ENCODE peak calls at places on chromosomes 11 and 22, in eight cellular contexts. One of them, this sample, is unnamed.

GRCh38 chr11:8867856-8868705 is 42.9 kb upstream of the AKIP1 start:
- DNase-seq in right lobe of liver: no peak
- DNase-seq in neural crest cell: no peak
- DNase-seq in HFF-Myc: no peak
- DNase-seq in HFFc6: peak; percentile 55
- DNase-seq in tibial nerve: no peak
- DNase-seq in right atrium auricular region: no peak
- DNase-seq in Caco-2: peak; percentile 10
- DNase-seq in this sample: no peak

GRCh38 chr11:72232260-72233055 is 7.9 kb downstream of the INPPL1 start:
- DNase-seq in HFF-Myc: no peak
- DNase-seq in right lobe of liver: no peak
- DNase-seq in tibial nerve: no peak
- DNase-seq in neural crest cell: no peak
- DNase-seq in right atrium auricular region: no peak
- DNase-seq in Caco-2: no peak
- DNase-seq in HFFc6: no peak
- DNase-seq in this sample: no peak

GRCh38 chr11:1708716-1709115 is 11.7 kb downstream of the KRTAP5-6 start:
- DNase-seq in right atrium auricular region: no peak
- DNase-seq in Caco-2: no peak
- DNase-seq in tibial nerve: no peak
- DNase-seq in HFF-Myc: no peak
- DNase-seq in HFFc6: no peak
- DNase-seq in right lobe of liver: no peak
- DNase-seq in neural crest cell: no peak
- DNase-seq in this sample: no peak

GRCh38 chr22:24417901-24418641 is 9.3 kb upstream of the ADORA2A start:
- DNase-seq in HFFc6: no peak
- DNase-seq in Caco-2: no peak
- DNase-seq in tibial nerve: no peak
- DNase-seq in right atrium auricular region: no peak
- DNase-seq in neural crest cell: no peak
- DNase-seq in HFF-Myc: no peak
- DNase-seq in right lobe of liver: no peak
- DNase-seq in this sample: no peak

GRCh38 chr22:46090631-46091201 is 59.6 kb upstream of the PPARA start:
- DNase-seq in right atrium auricular region: no peak
- DNase-seq in Caco-2: no peak
- DNase-seq in neural crest cell: no peak
- DNase-seq in HFF-Myc: no peak
- DNase-seq in HFFc6: peak; percentile 50
- DNase-seq in right lobe of liver: peak; percentile 25
- DNase-seq in tibial nerve: no peak
- DNase-seq in this sample: no peak

GRCh38 chr11:114738954-114739353 is 60.6 kb downstream of the NXPE2 start:
- DNase-seq in right lobe of liver: peak; percentile 21
- DNase-seq in HFF-Myc: peak; percentile 16
- DNase-seq in neural crest cell: peak; percentile 18
- DNase-seq in tibial nerve: peak; percentile 14
- DNase-seq in right atrium auricular region: no peak
- DNase-seq in Caco-2: peak; percentile 67
- DNase-seq in HFFc6: no peak
- DNase-seq in this sample: no peak

GRCh38 chr22:38219644-38220043 is 17.9 kb downstream of the MAFF start:
- DNase-seq in right atrium auricular region: no peak
- DNase-seq in right lobe of liver: no peak
- DNase-seq in tibial nerve: no peak
- DNase-seq in Caco-2: no peak
- DNase-seq in HFFc6: no peak
- DNase-seq in HFF-Myc: no peak
- DNase-seq in neural crest cell: no peak
- DNase-seq in this sample: no peak

GRCh38 chr22:21866821-21867527 is 471 bp downstream of the MAPK1 start:
- DNase-seq in neural crest cell: peak; percentile 9
- DNase-seq in HFFc6: no peak
- DNase-seq in right lobe of liver: peak; percentile 40
- DNase-seq in tibial nerve: no peak
- DNase-seq in Caco-2: no peak
- DNase-seq in right atrium auricular region: no peak
- DNase-seq in HFF-Myc: no peak
- DNase-seq in this sample: no peak

GRCh38 chr11:15603208-15603607 is 488.5 kb downstream of the INSC start:
- DNase-seq in right lobe of liver: no peak
- DNase-seq in HFF-Myc: no peak
- DNase-seq in right atrium auricular region: no peak
- DNase-seq in Caco-2: no peak
- DNase-seq in neural crest cell: no peak
- DNase-seq in HFFc6: no peak
- DNase-seq in tibial nerve: peak; percentile 39
- DNase-seq in this sample: no peak

GRCh38 chr22:35910926-35911325 is 117.7 kb downstream of the RBFOX2 start:
- DNase-seq in neural crest cell: no peak
- DNase-seq in HFF-Myc: no peak
- DNase-seq in tibial nerve: no peak
- DNase-seq in HFFc6: no peak
- DNase-seq in right atrium auricular region: no peak
- DNase-seq in Caco-2: no peak
- DNase-seq in right lobe of liver: no peak
- DNase-seq in this sample: no peak

GRCh38 chr11:2533642-2534115 is 88.9 kb downstream of the KCNQ1 start:
- DNase-seq in Caco-2: peak; percentile 67
- DNase-seq in neural crest cell: peak; percentile 52
- DNase-seq in HFF-Myc: peak; percentile 59
- DNase-seq in right atrium auricular region: peak; percentile 83
- DNase-seq in HFFc6: peak; percentile 85
- DNase-seq in right lobe of liver: peak; percentile 71
- DNase-seq in tibial nerve: peak; percentile 66
- DNase-seq in this sample: peak; percentile 50

GRCh38 chr11:45266693-45267451 is 19.3 kb downstream of the SYT13 start:
- DNase-seq in HFFc6: no peak
- DNase-seq in right atrium auricular region: no peak
- DNase-seq in tibial nerve: no peak
- DNase-seq in HFF-Myc: no peak
- DNase-seq in neural crest cell: peak; percentile 32
- DNase-seq in Caco-2: peak; percentile 23
- DNase-seq in right lobe of liver: no peak
- DNase-seq in this sample: no peak

GRCh38 chr22:19105867-19106802 is 16.1 kb downstream of the DGCR2 start:
- DNase-seq in neural crest cell: no peak
- DNase-seq in right lobe of liver: no peak
- DNase-seq in tibial nerve: no peak
- DNase-seq in HFF-Myc: no peak
- DNase-seq in right atrium auricular region: no peak
- DNase-seq in HFFc6: no peak
- DNase-seq in Caco-2: no peak
- DNase-seq in this sample: no peak

GRCh38 chr22:47997052-47997568 is 1234.7 kb downstream of the TBC1D22A start:
- DNase-seq in HFF-Myc: no peak
- DNase-seq in HFFc6: no peak
- DNase-seq in Caco-2: no peak
- DNase-seq in tibial nerve: no peak
- DNase-seq in right atrium auricular region: no peak
- DNase-seq in right lobe of liver: no peak
- DNase-seq in neural crest cell: no peak
- DNase-seq in this sample: no peak

GRCh38 chr22:46081831-46082210 is 68.5 kb upstream of the PPARA start:
- DNase-seq in HFFc6: no peak
- DNase-seq in tibial nerve: no peak
- DNase-seq in HFF-Myc: no peak
- DNase-seq in neural crest cell: no peak
- DNase-seq in right atrium auricular region: no peak
- DNase-seq in Caco-2: no peak
- DNase-seq in right lobe of liver: peak; percentile 12
- DNase-seq in this sample: no peak

GRCh38 chr22:17102297-17102667 is 17.5 kb downstream of the IL17RA start:
- DNase-seq in HFFc6: no peak
- DNase-seq in right atrium auricular region: no peak
- DNase-seq in neural crest cell: no peak
- DNase-seq in right lobe of liver: no peak
- DNase-seq in HFF-Myc: no peak
- DNase-seq in Caco-2: no peak
- DNase-seq in tibial nerve: no peak
- DNase-seq in this sample: no peak

GRCh38 chr11:35097814-35098213 is 41.2 kb upstream of the CD44 start:
- DNase-seq in tibial nerve: no peak
- DNase-seq in right lobe of liver: no peak
- DNase-seq in HFFc6: no peak
- DNase-seq in HFF-Myc: no peak
- DNase-seq in neural crest cell: no peak
- DNase-seq in Caco-2: no peak
- DNase-seq in right atrium auricular region: no peak
- DNase-seq in this sample: no peak

GRCh38 chr11:35098850-35099249 is 40.1 kb upstream of the CD44 start:
- DNase-seq in HFFc6: no peak
- DNase-seq in Caco-2: no peak
- DNase-seq in HFF-Myc: no peak
- DNase-seq in tibial nerve: no peak
- DNase-seq in right lobe of liver: no peak
- DNase-seq in right atrium auricular region: no peak
- DNase-seq in neural crest cell: no peak
- DNase-seq in this sample: no peak

GRCh38 chr11:35096737-35097136 is 42.2 kb upstream of the CD44 start:
- DNase-seq in right lobe of liver: no peak
- DNase-seq in right atrium auricular region: no peak
- DNase-seq in HFF-Myc: no peak
- DNase-seq in tibial nerve: no peak
- DNase-seq in HFFc6: no peak
- DNase-seq in neural crest cell: no peak
- DNase-seq in Caco-2: no peak
- DNase-seq in this sample: no peak

GRCh38 chr11:35101223-35101622 is 37.7 kb upstream of the CD44 start:
- DNase-seq in tibial nerve: no peak
- DNase-seq in right atrium auricular region: no peak
- DNase-seq in neural crest cell: no peak
- DNase-seq in Caco-2: no peak
- DNase-seq in HFFc6: no peak
- DNase-seq in right lobe of liver: no peak
- DNase-seq in HFF-Myc: no peak
- DNase-seq in this sample: no peak

DNA sequence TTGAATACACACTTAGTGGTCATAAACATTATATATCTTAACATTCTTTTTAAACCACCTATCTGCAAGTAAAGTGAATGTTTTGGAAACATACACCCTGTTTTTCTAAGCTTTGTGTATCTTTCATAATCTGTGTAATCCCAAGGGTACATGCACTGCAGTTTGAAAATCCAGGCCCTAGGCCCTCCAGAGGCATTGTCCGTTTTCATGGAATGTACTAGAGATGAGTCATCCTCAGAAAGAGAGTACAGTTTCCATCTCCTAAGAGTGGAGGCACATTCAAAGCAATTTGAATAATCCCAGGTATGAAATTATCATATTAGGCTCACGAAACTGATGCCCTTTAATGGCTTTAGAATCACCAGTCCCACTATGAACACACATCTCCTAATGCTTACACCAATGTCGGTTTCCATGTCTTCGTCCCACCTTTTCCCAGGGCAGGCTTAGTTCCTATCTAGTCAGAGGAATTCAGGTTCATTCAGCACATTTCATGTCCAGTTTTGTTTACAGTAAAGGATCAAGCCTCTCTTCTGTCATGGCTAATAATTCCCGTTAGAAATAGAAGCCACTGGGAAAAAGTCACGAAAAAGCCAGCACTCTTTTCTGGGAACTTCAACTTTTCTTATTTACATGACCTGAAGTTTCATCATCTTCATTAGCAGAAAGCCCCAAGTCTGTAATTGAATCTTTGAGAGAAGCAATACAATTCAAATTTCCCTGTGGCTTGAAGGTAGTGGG is 39.5 kb upstream of the CD44 start:
- DNase-seq in right atrium auricular region: no peak
- DNase-seq in right lobe of liver: no peak
- DNase-seq in HFFc6: peak; percentile 62
- DNase-seq in neural crest cell: no peak
- DNase-seq in Caco-2: no peak
- DNase-seq in HFF-Myc: no peak
- DNase-seq in tibial nerve: no peak
- DNase-seq in this sample: no peak
- TF ChIP-seq CTCF in right atrium auricular region: no peak
- TF ChIP-seq CTCF in right lobe of liver: no peak
- TF ChIP-seq CTCF in HFFc6: no peak
- TF ChIP-seq CTCF in neural crest cell: no peak
- TF ChIP-seq CTCF in Caco-2: no peak
- TF ChIP-seq CTCF in HFF-Myc: no peak
- TF ChIP-seq CTCF in tibial nerve: no peak
- TF ChIP-seq CTCF in this sample: no peak

DNA sequence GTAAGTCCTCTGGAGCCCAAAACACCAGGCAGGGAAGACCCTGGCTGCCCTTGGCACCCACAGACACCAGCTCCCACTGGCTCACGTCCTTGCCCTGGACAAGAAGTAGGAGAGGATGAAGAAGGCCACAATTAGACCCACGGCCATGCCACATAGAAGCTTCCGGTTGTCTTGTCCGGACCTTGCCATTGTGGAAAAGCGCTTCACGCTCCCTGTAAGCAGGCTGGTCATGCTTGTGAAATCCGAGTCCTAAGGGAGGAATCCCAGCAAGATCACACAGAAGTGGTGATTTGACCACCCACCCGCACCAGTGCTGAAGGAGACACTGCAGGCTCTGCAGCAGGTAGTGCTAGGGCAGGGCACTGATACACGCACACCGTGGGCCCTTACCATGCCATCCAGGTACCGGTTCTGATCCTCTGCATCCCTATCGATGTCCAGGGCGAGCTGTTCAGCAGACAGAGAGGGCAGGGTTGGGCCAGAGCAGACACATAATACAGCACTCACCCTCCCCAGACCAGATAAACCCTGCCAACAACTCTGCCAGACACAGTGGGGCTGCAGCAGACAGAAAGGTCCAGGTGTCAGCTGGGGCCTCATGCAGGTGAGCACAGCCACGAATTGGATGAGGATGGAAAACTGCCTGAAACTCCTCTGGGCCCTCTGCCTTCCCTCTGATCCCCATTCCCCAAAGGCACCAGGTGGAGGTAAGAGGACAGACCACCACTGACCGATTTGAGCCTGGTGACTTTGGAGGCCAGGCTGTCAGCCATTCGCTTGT is 1.8 kb downstream of the BET1L start:
- DNase-seq in neural crest cell: no peak
- DNase-seq in Caco-2: no peak
- DNase-seq in tibial nerve: no peak
- DNase-seq in HFFc6: no peak
- DNase-seq in right lobe of liver: no peak
- DNase-seq in right atrium auricular region: peak; percentile 54
- DNase-seq in HFF-Myc: no peak
- DNase-seq in this sample: no peak
- TF ChIP-seq CTCF in neural crest cell: no peak
- TF ChIP-seq CTCF in Caco-2: no peak
- TF ChIP-seq CTCF in tibial nerve: no peak
- TF ChIP-seq CTCF in HFFc6: no peak
- TF ChIP-seq CTCF in right lobe of liver: no peak
- TF ChIP-seq CTCF in right atrium auricular region: no peak
- TF ChIP-seq CTCF in HFF-Myc: no peak
- TF ChIP-seq CTCF in this sample: no peak

GRCh38 chr22:29083576-29084566 is 11.0 kb downstream of the KREMEN1 start:
- DNase-seq in neural crest cell: no peak
- DNase-seq in Caco-2: no peak
- DNase-seq in right atrium auricular region: no peak
- DNase-seq in tibial nerve: no peak
- DNase-seq in right lobe of liver: no peak
- DNase-seq in HFFc6: peak; percentile 67
- DNase-seq in HFF-Myc: peak; percentile 73
- DNase-seq in this sample: no peak
- TF ChIP-seq CTCF in neural crest cell: no peak
- TF ChIP-seq CTCF in Caco-2: no peak
- TF ChIP-seq CTCF in right atrium auricular region: no peak
- TF ChIP-seq CTCF in tibial nerve: no peak
- TF ChIP-seq CTCF in right lobe of liver: no peak
- TF ChIP-seq CTCF in HFFc6: no peak
- TF ChIP-seq CTCF in HFF-Myc: no peak
- TF ChIP-seq CTCF in this sample: no peak

GRCh38 chr11:103659138-103659734 is 377.2 kb upstream of the DDI1 start:
- DNase-seq in neural crest cell: no peak
- DNase-seq in right atrium auricular region: no peak
- DNase-seq in Caco-2: peak; percentile 57
- DNase-seq in right lobe of liver: no peak
- DNase-seq in HFFc6: peak; percentile 32
- DNase-seq in HFF-Myc: no peak
- DNase-seq in tibial nerve: no peak
- DNase-seq in this sample: no peak
- TF ChIP-seq CTCF in neural crest cell: peak; percentile 33
- TF ChIP-seq CTCF in right atrium auricular region: peak; percentile 54
- TF ChIP-seq CTCF in Caco-2: peak; percentile 76
- TF ChIP-seq CTCF in right lobe of liver: no peak
- TF ChIP-seq CTCF in HFFc6: peak; percentile 75
- TF ChIP-seq CTCF in HFF-Myc: peak; percentile 42
- TF ChIP-seq CTCF in tibial nerve: no peak
- TF ChIP-seq CTCF in this sample: peak; percentile 37